ENCODE peak calls at places on chromosome X, in seven cellular contexts. I, M, Q, K, C, H and S are unnamed samples.

GRCh38 chrX:136519069-136519468 is 12.9 kb upstream of the VGLL1 start:
- DNase-seq in I (no peak), M (no peak), Q (no peak), K (no peak), C (no peak), H (no peak), S (no peak)

GRCh38 chrX:15242899-15243555 is 26.9 kb downstream of the ASB9 start:
- DNase-seq in I (peak; percentile 52), M (peak; percentile 29), Q (peak; percentile 61), K (peak; percentile 65), C (peak; percentile 10), H (peak; percentile 5), S (peak; percentile 22)

GRCh38 chrX:31092476-31092875 is 20.6 kb upstream of the FTHL17 start:
- DNase-seq in I (no peak), M (no peak), Q (no peak), K (peak; percentile 11), C (no peak), H (no peak), S (no peak)

GRCh38 chrX:124862304-124862703 is 457.4 kb upstream of the TEX13C start:
- DNase-seq in I (no peak), M (no peak), Q (no peak), K (no peak), C (no peak), H (no peak), S (no peak)

GRCh38 chrX:86806786-86807185 is 658.5 kb downstream of the DACH2 start:
- DNase-seq in I (peak; percentile 1), M (peak; percentile 6), Q (no peak), K (no peak), C (no peak), H (peak; percentile 40), S (no peak)

GRCh38 chrX:17559728-17560379 is 177.4 kb upstream of the SCML1 start:
- DNase-seq in I (no peak), M (no peak), Q (peak; percentile 91), K (peak; percentile 65), C (peak; percentile 70), H (peak; percentile 26), S (peak; percentile 89)

GRCh38 chrX:10781847-10782530 is 161.6 kb upstream of the MID1 start:
- DNase-seq in I (no peak), M (no peak), Q (peak; percentile 20), K (no peak), C (no peak), H (no peak), S (no peak)

GRCh38 chrX:19332983-19333382 is 10.7 kb upstream of the PDHA1 start:
- DNase-seq in I (no peak), M (no peak), Q (peak; percentile 64), K (peak; percentile 31), C (peak; percentile 4), H (no peak), S (no peak)

GRCh38 chrX:65587616-65588526 is 53.3 kb upstream of the LAS1L start:
- DNase-seq in I (no peak), M (no peak), Q (peak; percentile 89), K (peak; percentile 80), C (peak; percentile 37), H (no peak), S (no peak)

GRCh38 chrX:133838761-133839676 is 146.4 kb downstream of the GPC3 start:
- DNase-seq in I (peak; percentile 3), M (peak; percentile 16), Q (peak; percentile 49), K (peak; percentile 50), C (no peak), H (peak; percentile 63), S (no peak)

DNA sequence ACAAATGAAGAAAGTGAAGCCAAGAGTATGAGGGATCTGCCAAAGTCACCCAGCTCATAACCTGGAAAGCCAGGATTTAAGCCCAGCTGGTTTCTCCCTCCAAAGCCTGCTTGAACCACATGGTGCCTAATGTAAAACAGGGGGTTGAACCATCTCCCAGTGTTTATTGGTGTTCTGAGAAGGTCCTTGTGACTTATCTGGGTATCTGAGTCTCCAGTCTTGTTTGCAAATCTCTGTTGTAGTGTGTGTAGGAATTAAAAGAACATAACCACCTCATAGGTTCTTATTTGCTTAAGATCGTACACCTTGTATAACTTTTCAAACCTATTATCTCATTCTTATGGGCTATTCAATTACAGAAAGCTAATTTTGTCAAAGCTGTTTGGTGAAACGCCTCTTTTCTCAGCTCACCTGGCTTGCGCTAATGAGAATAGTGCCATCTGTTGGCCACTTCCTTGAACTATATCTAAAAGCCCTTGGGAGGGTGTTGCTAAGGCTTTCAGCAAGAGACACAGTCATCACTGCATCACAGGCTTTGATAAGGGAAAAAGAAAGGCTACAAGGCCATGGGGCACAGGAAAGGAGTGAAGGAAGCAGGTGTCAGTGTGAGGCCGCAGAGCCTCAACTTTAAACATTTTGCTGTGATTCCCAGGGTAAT is 34.0 kb downstream of the ETDB start:
- DNase-seq in I (peak; percentile 48), M (peak; percentile 38), Q (peak; percentile 71), K (peak; percentile 68), C (peak; percentile 16), H (peak; percentile 69), S (peak; percentile 34)
- TF ChIP-seq CTCF in I (peak; percentile 23), M (peak; percentile 56), Q (peak; percentile 52), K (peak; percentile 63), C (peak; percentile 62), H (peak; percentile 62), S (peak; percentile 57)

GRCh38 chrX:51608766-51609165 is 9.9 kb downstream of the CENPVL3 start:
- DNase-seq in I (no peak), M (no peak), Q (peak; percentile 18), K (no peak), C (no peak), H (no peak), S (peak; percentile 15)

GRCh38 chrX:51614353-51614752 is 4.4 kb downstream of the CENPVL3 start:
- DNase-seq in I (peak; percentile 24), M (peak; percentile 17), Q (peak; percentile 56), K (peak; percentile 56), C (no peak), H (peak; percentile 56), S (peak; percentile 35)
- TF ChIP-seq CTCF in I (peak; percentile 24), M (peak; percentile 20), Q (peak; percentile 38), K (peak; percentile 58), C (peak; percentile 49), H (peak; percentile 72), S (peak; percentile 57)

DNA sequence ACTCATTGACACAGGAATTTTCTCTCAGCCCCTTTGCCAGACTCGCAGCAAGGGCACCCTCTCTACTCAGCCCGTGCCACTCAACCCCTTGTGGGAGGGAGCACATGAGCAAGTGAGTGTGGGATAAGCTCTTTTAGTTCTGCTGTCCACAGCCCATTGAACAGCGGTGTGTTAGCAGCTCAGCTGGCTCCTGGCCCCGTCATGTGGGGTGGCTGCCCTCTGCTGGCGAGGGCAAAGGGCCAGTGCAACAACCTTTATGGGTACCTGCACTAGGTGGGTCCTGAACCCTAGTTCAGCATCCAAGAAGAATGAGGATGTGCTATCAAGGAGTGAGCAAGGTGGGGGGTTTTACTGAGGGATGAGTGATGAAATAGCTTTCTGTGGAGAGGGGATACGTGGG is 85.0 kb upstream of the ZNF81 start:
- DNase-seq in I (peak; percentile 6), M (no peak), Q (peak; percentile 19), K (peak; percentile 40), C (no peak), H (peak; percentile 53), S (no peak)
- TF ChIP-seq CTCF in I (no peak), M (peak; percentile 40), Q (peak; percentile 21), K (peak; percentile 41), C (peak; percentile 35), H (peak; percentile 56), S (no peak)

GRCh38 chrX:21384178-21384577 is 10.0 kb downstream of the CNKSR2 start:
- DNase-seq in I (no peak), M (no peak), Q (no peak), K (no peak), C (no peak), H (no peak), S (no peak)

GRCh38 chrX:21383546-21383945 is 9.3 kb downstream of the CNKSR2 start:
- DNase-seq in I (no peak), M (no peak), Q (no peak), K (no peak), C (no peak), H (no peak), S (no peak)

GRCh38 chrX:21382715-21383114 is 8.5 kb downstream of the CNKSR2 start:
- DNase-seq in I (no peak), M (no peak), Q (no peak), K (peak; percentile 2), C (no peak), H (no peak), S (no peak)
- TF ChIP-seq CTCF in I (no peak), M (no peak), Q (no peak), K (peak; percentile 32), C (no peak), H (peak; percentile 37), S (peak; percentile 18)

DNA sequence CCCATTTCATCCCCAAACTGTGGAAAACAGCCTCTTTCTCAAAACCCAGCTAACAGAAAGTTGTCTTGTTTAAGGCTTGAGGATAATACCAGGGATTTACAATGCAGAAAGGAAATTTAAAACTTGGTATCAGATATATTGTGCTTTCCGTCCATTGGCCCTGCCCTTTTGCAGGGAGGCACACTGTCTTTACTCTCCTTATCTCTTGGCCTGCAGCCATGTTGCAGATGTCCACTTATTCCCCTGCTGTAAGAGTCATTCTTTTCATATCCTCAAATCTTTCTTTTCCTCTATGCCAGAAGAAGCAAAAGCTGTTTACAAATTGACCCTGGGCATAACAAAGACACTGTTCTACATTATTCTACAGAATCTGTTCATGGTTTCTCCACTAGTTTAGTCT is 75.6 kb upstream of the DYNLT3 start:
- DNase-seq in I (no peak), M (no peak), Q (peak; percentile 8), K (peak; percentile 8), C (no peak), H (no peak), S (peak; percentile 10)
- TF ChIP-seq CTCF in I (no peak), M (no peak), Q (no peak), K (no peak), C (no peak), H (no peak), S (no peak)

DNA sequence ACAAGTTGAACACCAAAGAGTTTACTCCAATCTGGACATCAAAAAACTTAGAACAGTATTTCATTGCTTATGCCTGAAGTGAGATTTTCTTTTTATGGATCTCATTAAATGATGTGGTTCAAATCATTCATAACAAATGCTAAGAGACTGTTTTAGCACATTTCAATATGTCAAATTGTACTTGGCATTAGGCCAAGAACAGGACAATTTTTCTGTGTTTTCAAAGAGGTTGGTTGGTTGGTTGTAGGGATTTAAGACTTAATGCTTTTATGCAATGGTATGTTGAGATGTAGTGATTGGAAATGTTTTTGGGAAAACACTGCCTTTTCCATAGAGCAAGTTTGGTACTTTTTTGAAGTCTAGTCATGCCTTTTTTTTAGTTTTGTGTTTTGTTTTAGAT is 510.4 kb downstream of the ZNF674 start:
- DNase-seq in I (no peak), M (no peak), Q (no peak), K (no peak), C (no peak), H (no peak), S (no peak)
- TF ChIP-seq CTCF in I (no peak), M (no peak), Q (no peak), K (no peak), C (no peak), H (no peak), S (no peak)

DNA sequence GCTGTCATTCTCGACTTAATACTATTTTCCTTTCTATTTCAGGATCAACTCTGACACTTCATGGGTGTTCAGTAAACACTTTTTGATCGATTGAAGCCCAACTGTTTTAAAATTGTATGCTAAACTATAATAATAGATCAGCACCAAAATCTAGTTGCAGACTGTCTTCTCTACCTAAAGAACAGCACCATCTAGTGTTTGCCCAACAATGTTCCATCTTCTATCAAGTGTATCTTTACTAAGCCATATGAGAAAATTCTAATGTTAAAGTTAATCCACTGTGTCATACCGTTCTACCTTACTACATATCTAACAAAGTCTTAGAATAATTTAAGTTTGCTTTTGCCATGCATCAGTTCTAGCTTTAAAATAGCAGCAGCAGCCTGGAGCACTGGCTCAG is 113.0 kb upstream of the PRDX4 start:
- DNase-seq in I (peak; percentile 4), M (peak; percentile 10), Q (peak; percentile 54), K (peak; percentile 64), C (peak; percentile 0), H (peak; percentile 63), S (peak; percentile 30)
- TF ChIP-seq CTCF in I (no peak), M (no peak), Q (peak; percentile 25), K (peak; percentile 47), C (peak; percentile 42), H (peak; percentile 81), S (peak; percentile 50)